ENCODE peak calls at places on chromosomes 1 and 21, in nine cellular contexts. X, D, B, R, N, W, V, S and F are unnamed samples.

GRCh38 chr1:86992790-86993189 is 78.4 kb downstream of the HS2ST1 start:
- DNase-seq in X (no peak), D (no peak), B (no peak), R (no peak), N (no peak), W (no peak), V (no peak), S (no peak), F (no peak)

GRCh38 chr21:25214676-25215075 is 392.6 kb downstream of the MRPL39 start:
- DNase-seq in X (no peak), D (no peak), B (no peak), R (peak), N (no peak), W (no peak), V (no peak), S (no peak), F (no peak)

GRCh38 chr1:171566467-171566866 is 55.6 kb upstream of the MYOCOS start:
- DNase-seq in X (no peak), D (peak), B (no peak), R (no peak), N (no peak), W (no peak), V (no peak), S (no peak), F (no peak)

GRCh38 chr1:214518387-214518786 is 33.0 kb downstream of the PTPN14 start:
- DNase-seq in X (no peak), D (no peak), B (no peak), R (no peak), N (no peak), W (no peak), V (no peak), S (no peak), F (no peak)

GRCh38 chr1:151995774-151996173 is 2.1 kb upstream of the S100A10 start:
- DNase-seq in X (no peak), D (no peak), B (no peak), R (no peak), N (peak), W (peak), V (no peak), S (no peak), F (no peak)

GRCh38 chr1:2137257-2138121 is 57.1 kb downstream of the FAAP20 start:
- DNase-seq in X (no peak), D (no peak), B (no peak), R (no peak), N (no peak), W (peak), V (no peak), S (peak), F (peak)

GRCh38 chr21:43352568-43353281 is 74.2 kb downstream of the SIK1 start:
- DNase-seq in X (peak), D (no peak), B (peak), R (no peak), N (peak), W (no peak), V (no peak), S (no peak), F (no peak)

GRCh38 chr1:112798293-112798692 is 83.2 kb upstream of the PPM1J start:
- DNase-seq in X (no peak), D (no peak), B (no peak), R (no peak), N (no peak), W (no peak), V (peak), S (no peak), F (no peak)